ENCODE peak calls at places on chromosome 14, in six cellular contexts. Y, E, P, O, A and M are unnamed samples.

GRCh38 chr14:91257328-91258020 is 13.0 kb upstream of the GPR68 start:
- DNase-seq in P (no peak), O (no peak), Y (no peak), A (no peak), E (no peak), M (no peak)

GRCh38 chr14:69666698-69667211 is 55.4 kb downstream of the SUSD6 start:
- DNase-seq in P (no peak), O (peak), E (no peak), Y (no peak), A (peak), M (no peak)

GRCh38 chr14:63214417-63215196 is 10.4 kb downstream of the RHOJ start:
- DNase-seq in E (no peak), P (no peak), Y (no peak), O (no peak), A (no peak), M (no peak)

GRCh38 chr14:102939820-102940561 is 17.5 kb downstream of the AMN start:
- DNase-seq in P (no peak), A (no peak), Y (no peak), O (no peak), E (no peak), M (no peak)

GRCh38 chr14:93309430-93309966 is 23.3 kb downstream of the BTBD7 start:
- DNase-seq in A (no peak), O (no peak), E (no peak), P (no peak), Y (no peak), M (no peak)

GRCh38 chr14:53391631-53392030 is 238.5 kb upstream of the DDHD1 start:
- DNase-seq in Y (no peak), O (no peak), P (no peak), A (no peak), E (no peak), M (peak)

GRCh38 chr14:66471584-66471983 is 14.6 kb upstream of the CCDC196 start:
- DNase-seq in E (no peak), P (no peak), O (no peak), A (no peak), Y (no peak), M (no peak)

GRCh38 chr14:49931523-49931922 is 38.6 kb downstream of the ARF6 start:
- DNase-seq in Y (peak), A (no peak), E (no peak), P (no peak), O (no peak), M (no peak)

GRCh38 chr14:88030079-88030478 is 25.1 kb downstream of the GPR65 start:
- DNase-seq in P (no peak), O (no peak), Y (no peak), E (no peak), A (no peak), M (no peak)

GRCh38 chr14:54749727-54750126 is 152.9 kb downstream of the GCH1 start:
- DNase-seq in O (no peak), A (no peak), E (no peak), Y (no peak), P (no peak), M (no peak)

GRCh38 chr14:60632257-60632656 is 17.0 kb downstream of the SIX1 start:
- DNase-seq in A (no peak), Y (no peak), O (no peak), E (no peak), P (no peak), M (no peak)

GRCh38 chr14:21748869-21749303 is 75.3 kb upstream of the OR4E1 start:
- DNase-seq in E (peak), P (no peak), A (peak), Y (peak), O (no peak), M (peak)

GRCh38 chr14:30706704-30707103 is 84.6 kb downstream of the SCFD1 start:
- DNase-seq in P (no peak), O (no peak), E (no peak), A (no peak), Y (no peak), M (no peak)

GRCh38 chr14:56216631-56217379 is 98.6 kb downstream of the PELI2 start:
- DNase-seq in A (no peak), E (peak), Y (no peak), P (no peak), O (peak), M (no peak)

GRCh38 chr14:72401632-72402428 is 469.6 kb downstream of the RGS6 start:
- DNase-seq in O (no peak), A (no peak), P (no peak), E (no peak), Y (no peak), M (no peak)

GRCh38 chr14:78253986-78254385 is 83.8 kb downstream of the NRXN3 start:
- DNase-seq in Y (no peak), E (no peak), O (no peak), P (no peak), A (peak), M (peak)

GRCh38 chr14:38255673-38256357 is at the start of gene CLEC14A:
- DNase-seq in E (peak), O (peak), A (no peak), P (no peak), Y (peak), M (no peak)
- TF ChIP-seq POLR2A in E (peak), O (no peak), A (no peak), P (no peak), Y (no peak), M (no peak)

DNA sequence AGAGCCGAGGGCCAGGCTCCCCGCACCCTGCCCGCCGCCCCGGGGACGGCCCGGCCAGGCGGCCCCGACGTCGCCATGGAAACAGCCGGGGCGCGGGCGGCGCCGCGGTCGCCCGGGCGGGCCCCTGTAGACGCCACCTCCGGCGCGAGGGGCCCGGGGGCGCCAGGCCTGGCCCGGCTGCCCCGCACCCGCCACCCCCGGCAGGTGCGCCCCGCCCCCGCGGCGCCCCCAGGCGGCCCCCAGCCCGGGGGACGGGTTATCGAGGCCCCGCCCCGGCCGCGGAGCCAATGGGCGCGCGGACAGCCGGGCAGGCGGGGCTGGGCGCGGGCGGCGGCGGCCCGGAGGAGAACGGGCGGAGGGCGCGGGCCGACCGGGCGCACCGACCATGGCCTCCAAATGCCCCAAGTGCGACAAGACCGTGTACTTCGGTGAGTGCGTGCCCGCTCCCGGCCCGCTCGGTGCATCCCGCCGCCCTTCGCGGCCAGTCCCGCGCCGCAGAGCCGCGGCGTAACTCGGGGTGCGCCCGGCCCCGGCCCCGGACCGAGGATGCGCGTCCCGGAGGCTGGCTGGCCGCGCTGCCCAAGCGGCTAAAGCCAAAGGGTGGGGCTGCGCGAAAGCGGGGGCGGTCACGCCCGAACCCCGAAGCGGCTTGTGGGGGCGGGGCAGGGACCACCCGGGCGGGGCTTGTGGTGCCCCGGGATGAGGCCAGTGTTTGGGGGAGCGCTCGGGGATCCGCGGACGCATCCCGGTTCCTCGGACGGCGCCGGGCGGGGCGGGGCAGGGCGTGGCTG is at the start of gene CRIP2:
- DNase-seq in A (peak), O (peak), Y (no peak), E (no peak), P (peak), M (peak)
- TF ChIP-seq POLR2A in A (peak), O (peak), Y (no peak), E (no peak), P (no peak), M (peak)

GRCh38 chr14:76056128-76056527 is 70.6 kb downstream of the IFT43 start:
- DNase-seq in P (no peak), O (no peak), A (peak), Y (no peak), E (no peak), M (no peak)
- TF ChIP-seq POLR2A in P (no peak), O (no peak), A (no peak), Y (no peak), E (no peak), M (no peak)

GRCh38 chr14:75294649-75295033 is 16.0 kb downstream of the FOS start:
- DNase-seq in P (no peak), Y (no peak), A (peak), E (no peak), O (no peak), M (no peak)

GRCh38 chr14:75295491-75296338 is 17.1 kb downstream of the FOS start:
- DNase-seq in Y (no peak), P (peak), E (peak), O (peak), A (peak), M (no peak)

GRCh38 chr14:75293920-75294648 is 15.5 kb downstream of the FOS start:
- DNase-seq in Y (no peak), E (peak), A (peak), P (peak), O (peak), M (no peak)

GRCh38 chr14:75292886-75293285 is 14.3 kb downstream of the FOS start:
- DNase-seq in Y (no peak), P (no peak), E (peak), A (no peak), O (no peak), M (no peak)

GRCh38 chr14:75295061-75295461 is 16.4 kb downstream of the FOS start:
- DNase-seq in O (peak), E (peak), Y (no peak), A (peak), P (peak), M (no peak)
- TF ChIP-seq POLR2A in O (no peak), E (no peak), Y (no peak), A (no peak), P (no peak), M (no peak)

DNA sequence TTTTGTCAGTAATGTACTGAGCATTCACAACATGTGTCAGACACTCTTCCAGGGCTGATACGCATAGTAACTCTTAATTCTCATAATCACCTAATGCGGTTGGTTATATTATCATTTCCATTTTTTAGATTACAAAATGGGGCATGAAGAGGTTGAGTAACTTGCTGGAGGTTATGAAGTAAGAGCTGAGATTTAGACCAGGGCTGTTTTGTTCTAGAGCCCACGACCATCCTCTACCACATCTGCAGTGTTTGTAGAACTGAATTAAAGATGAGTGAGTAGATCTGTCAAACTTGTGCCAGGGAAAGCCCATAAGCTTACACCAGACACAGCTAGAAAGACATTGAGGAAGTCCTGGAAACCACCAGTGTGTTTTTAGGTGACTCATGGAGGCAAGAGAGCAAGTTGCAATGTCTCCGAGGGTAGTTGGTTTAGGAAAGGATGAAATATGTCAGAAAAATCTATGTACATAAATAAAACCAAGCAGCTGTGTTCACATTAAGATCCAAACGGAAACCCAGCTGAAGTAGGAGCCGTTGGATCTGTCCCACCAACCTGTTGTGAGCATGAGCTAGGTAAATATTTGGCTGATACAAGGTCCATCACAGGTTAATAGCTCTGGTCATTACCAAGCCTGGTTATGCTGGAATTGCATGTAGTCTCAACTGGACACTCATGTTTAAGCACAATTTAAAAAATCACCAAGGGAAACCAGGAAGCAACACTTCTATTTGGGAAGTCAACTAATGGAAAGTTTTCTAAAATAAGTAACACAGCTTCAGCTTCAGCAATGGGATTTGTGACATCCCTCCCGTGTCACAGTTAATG is 49.9 kb upstream of the PLEKHG3 start:
- DNase-seq in O (no peak), E (no peak), P (no peak), Y (no peak), A (peak), M (peak)
- TF ChIP-seq POLR2A in O (no peak), E (no peak), P (no peak), Y (no peak), A (no peak), M (no peak)

DNA sequence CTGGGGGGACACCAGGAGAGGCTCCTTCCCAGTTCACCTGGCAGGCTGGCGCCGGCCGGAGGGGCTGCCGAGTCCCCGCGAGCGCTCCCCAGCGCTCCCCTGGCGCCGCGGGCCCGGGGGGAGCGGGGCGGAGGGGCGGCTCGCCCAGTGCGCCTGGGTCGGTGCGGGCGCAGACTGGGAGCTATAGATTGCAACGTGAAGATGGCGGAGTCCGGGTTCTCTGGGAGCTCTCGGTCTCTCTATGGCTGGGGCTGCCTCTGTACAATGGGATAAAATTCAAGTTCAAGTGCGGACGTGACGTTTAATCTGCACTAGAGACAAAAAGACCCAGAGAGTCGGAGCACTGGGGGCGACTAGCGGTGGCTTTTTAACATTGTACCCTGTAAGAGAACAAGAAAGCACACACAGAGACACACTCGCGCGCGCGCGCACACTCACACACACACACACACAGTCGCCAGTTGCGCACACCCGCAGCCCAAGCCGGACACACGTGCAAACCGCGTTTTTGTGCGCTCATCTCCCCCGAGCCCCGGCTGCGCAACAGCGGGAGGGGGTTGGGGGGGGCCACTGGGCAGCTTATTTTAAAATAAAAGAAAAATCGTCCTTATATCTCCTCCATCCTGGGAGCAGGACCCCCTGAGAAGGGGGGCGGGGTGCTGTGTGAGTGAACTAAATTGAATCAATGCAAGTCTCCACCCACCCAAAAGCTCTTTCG is at the start of gene BCL11B:
- DNase-seq in E (peak), P (no peak), A (peak), Y (no peak), O (peak), M (peak)
- TF ChIP-seq POLR2A in E (no peak), P (no peak), A (peak), Y (no peak), O (no peak), M (no peak)